ENCODE peak calls at places on chromosomes 4 and X, in four cellular contexts. J is CD4-positive, alpha-beta memory T cell; Q is mammary epithelial cell; F is SK-N-SH. L is an unnamed sample. For H3K36me3, the result is how much of the 10 kb centered on the place peaks cover.

GRCh38 chr4:182255421-182256190 is 12.4 kb downstream of the TENM3 start:
- DNase-seq in J (no peak), Q (no peak), F (no peak), L (no peak)

GRCh38 chrX:124098089-124098488 is 136.6 kb downstream of the STAG2 start:
- DNase-seq in J (peak), Q (peak), F (peak), L (peak)

GRCh38 chrX:69298466-69299140 is 133.3 kb upstream of the PJA1 start:
- DNase-seq in J (no peak), Q (peak), F (no peak), L (no peak)

GRCh38 chr4:173917255-173917960 is 366.1 kb downstream of the FBXO8 start:
- DNase-seq in J (no peak), Q (no peak), F (no peak), L (peak)

GRCh38 chr4:140267576-140267975 is 105.9 kb upstream of the SCOC start:
- DNase-seq in J (no peak), Q (no peak), F (no peak), L (no peak)

GRCh38 chrX:39043838-39044550 is 242.7 kb downstream of the MID1IP1 start:
- DNase-seq in J (no peak), Q (no peak), F (no peak), L (no peak)

GRCh38 chr4:139416073-139416673 is 37.7 kb upstream of the RAB33B start:
- DNase-seq in J (peak), Q (no peak), F (peak), L (peak)

GRCh38 chrX:131752493-131753198 is 208.8 kb downstream of the OR13H1 start:
- DNase-seq in J (peak), Q (peak), F (peak), L (peak)

GRCh38 chr4:80386281-80386886 is 50.9 kb downstream of the CFAP299 start:
- DNase-seq in J (no peak), Q (no peak), F (no peak), L (no peak)

GRCh38 chr4:75028196-75028854 is 95.4 kb downstream of the PARM1 start:
- DNase-seq in J (no peak), Q (no peak), F (no peak), L (no peak)

GRCh38 chr4:55321707-55322264 is 24.3 kb upstream of the SRD5A3 start:
- DNase-seq in J (peak), Q (peak), F (peak), L (peak)

GRCh38 chr4:5969336-5969735 is 48.9 kb downstream of the C4orf50 start:
- DNase-seq in J (no peak), Q (no peak), F (no peak), L (no peak)

GRCh38 chr4:11535333-11535732 is 106.6 kb upstream of the HS3ST1 start:
- DNase-seq in J (no peak), Q (no peak), F (no peak), L (no peak)

GRCh38 chrX:156000361-156000926 is 2.9 kb downstream of the IL9R start:
- DNase-seq in J (no peak), Q (peak), F (no peak), L (no peak)

GRCh38 chr4:99061048-99061447 is 27.5 kb downstream of the ADH5 start:
- DNase-seq in J (no peak), Q (no peak), F (no peak), L (no peak)
- H3K36me3 ChIP-seq in J (under half), Q (under half), F (under half), L (under half)

DNA sequence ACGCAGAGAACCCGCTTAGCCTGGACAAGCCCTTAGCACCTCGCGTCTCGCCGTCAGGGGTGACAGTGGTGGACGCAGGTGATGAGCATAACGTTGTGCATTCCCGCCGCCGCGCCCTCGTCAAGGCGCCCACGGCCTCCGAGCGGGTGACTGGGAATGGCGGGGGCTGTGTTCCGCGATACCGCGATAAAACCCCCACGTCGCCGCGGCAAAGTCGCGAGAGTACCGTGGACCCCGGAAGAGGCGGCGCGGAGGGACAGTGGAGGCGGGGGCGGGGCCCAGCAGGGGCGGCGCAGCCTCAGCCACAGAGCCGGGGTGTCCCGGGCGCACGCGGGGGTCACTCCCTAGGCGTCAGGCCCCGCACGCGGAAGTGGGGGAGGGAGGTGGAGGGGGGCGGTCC is 53.8 kb downstream of the ZFYVE28 start:
- DNase-seq in J (peak), Q (peak), F (no peak), L (no peak)
- H3K36me3 ChIP-seq in J (under half), Q (under half), F (under half), L (under half)

GRCh38 chr4:41257901-41258300 is 1.2 kb downstream of the UCHL1 start:
- DNase-seq in J (no peak), Q (no peak), F (peak), L (peak)
- H3K36me3 ChIP-seq in J (under half), Q (under half), F (under half), L (under half)

DNA sequence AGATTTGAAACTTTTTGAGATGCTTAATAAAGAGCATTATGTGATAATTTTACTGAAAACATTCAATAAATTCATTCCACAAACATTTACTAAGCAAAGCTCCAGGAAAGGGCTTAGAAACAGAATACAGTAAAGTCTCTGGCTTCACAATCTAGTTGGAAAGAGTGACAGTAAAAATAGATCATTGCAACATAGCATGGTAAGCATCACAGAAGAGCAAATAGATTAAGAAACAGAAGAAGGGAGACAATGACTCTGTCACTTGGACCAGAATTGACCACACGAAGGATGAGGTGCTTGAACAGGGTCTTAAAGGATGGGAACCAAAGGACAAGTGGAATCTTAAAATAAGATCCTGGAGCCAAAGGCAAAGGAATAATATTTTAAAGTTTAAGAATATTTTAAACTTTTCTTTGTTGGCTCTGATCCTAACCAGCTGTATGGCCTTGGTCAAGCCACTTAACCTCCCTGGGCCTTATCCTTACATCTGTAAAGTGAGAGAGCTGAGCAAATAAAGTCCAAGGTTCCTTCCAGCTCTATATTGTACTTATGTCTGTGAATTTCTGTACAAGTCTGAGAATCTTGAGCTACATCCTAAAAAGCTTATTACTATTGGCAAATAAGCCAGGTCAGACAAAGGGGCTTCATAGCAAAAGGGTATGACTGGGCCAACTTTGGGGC is 33.9 kb downstream of the SEC24D start:
- DNase-seq in J (no peak), Q (no peak), F (no peak), L (peak)
- H3K36me3 ChIP-seq in J (under half), Q (half or more), F (half or more), L (half or more)

GRCh38 chr4:113548303-113548702 is 213.2 kb downstream of the CAMK2D start:
- DNase-seq in J (no peak), Q (no peak), F (no peak), L (no peak)
- H3K36me3 ChIP-seq in J (under half), Q (under half), F (under half), L (half or more)

GRCh38 chr4:45331796-45332195 is 605.4 kb upstream of the GNPDA2 start:
- DNase-seq in J (no peak), Q (no peak), F (no peak), L (no peak)
- H3K36me3 ChIP-seq in J (under half), Q (under half), F (under half), L (under half)

DNA sequence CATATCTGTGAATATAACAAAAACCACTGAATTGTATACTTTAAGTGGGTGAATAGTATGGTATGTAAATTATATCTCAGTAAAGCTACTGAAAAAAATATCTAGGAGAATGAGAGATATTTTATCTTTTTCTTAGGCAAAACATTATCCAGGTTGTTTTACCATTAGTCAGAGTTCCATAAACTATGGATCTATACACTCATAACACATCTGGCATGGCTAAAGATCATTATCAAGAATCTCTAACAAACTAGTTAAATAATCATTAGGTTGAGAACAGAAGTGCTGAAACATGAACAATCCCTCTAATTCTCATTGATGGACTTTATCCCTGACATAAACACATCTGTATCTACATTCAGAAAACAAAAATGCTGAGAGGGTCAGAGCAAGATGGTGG is 15.6 kb downstream of the MED14 start:
- DNase-seq in J (no peak), Q (no peak), F (no peak), L (no peak)
- H3K36me3 ChIP-seq in J (under half), Q (under half), F (under half), L (under half)

GRCh38 chr4:47855350-47855749 is 17.5 kb upstream of the CORIN start:
- DNase-seq in J (no peak), Q (no peak), F (no peak), L (no peak)

GRCh38 chr4:47849466-47849865 is 11.6 kb upstream of the CORIN start:
- DNase-seq in J (no peak), Q (no peak), F (no peak), L (no peak)

GRCh38 chr4:47858012-47858411 is 20.1 kb upstream of the CORIN start:
- DNase-seq in J (no peak), Q (no peak), F (no peak), L (no peak)

GRCh38 chr4:47856713-47857112 is 18.8 kb upstream of the CORIN start:
- DNase-seq in J (no peak), Q (no peak), F (no peak), L (no peak)

DNA sequence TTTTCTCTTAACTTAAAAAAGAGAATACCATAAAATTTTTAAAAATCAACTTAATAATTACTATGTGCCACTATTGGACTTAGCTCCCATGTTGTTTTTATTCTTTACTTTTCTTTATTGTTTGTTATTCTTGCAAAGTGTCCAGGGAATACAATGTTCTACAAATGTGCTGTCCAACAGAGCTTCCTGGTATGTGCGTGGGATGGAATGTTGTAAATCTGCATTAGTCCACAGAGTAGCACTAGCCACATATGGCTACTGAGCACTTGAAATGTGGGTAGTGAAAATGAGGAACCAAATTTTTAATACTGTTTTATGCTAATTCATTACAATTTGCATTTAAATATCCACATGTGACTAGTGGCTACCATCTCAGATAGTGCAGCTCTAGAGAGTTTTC is 14.3 kb upstream of the CORIN start:
- DNase-seq in J (no peak), Q (peak), F (no peak), L (peak)
- H3K36me3 ChIP-seq in J (under half), Q (under half), F (half or more), L (under half)

GRCh38 chr4:76168688-76169087 is 20.5 kb upstream of the NUP54 start:
- DNase-seq in J (no peak), Q (no peak), F (no peak), L (no peak)
- H3K36me3 ChIP-seq in J (under half), Q (under half), F (half or more), L (half or more)

L was measured in adipocyte.